ENCODE peak calls at places on chromosome 11, in ten cellular contexts. L is uterus; U is C1 segment of cervical spinal cord; R is sciatic nerve; O is stimulated activated CD4-positive, alpha-beta T cell treated with anti-CD3 and anti-CD28 coated beads, Interleukin-1b, Interleukin-23, amount 100 ng/mL, for 1 hour; D is Daoy; H is DMS153; J is GM23338; K is OCI-LY7; T is MV-4-11. X is an unnamed sample.

GRCh38 chr11:126115820-126116319 is 53.2 kb upstream of the CDON start:
- DNase-seq in T (no peak), J (peak), H (peak), U (no peak), O (no peak), L (peak), K (no peak), R (peak), D (peak), X (no peak)

GRCh38 chr11:113677648-113678047 is 28.5 kb downstream of the TMPRSS5 start:
- DNase-seq in L (no peak), R (no peak), T (no peak), D (no peak), K (no peak), U (no peak), J (no peak), O (no peak), H (no peak), X (no peak)

GRCh38 chr11:133382217-133382746 is 150.0 kb downstream of the OPCML start:
- DNase-seq in R (no peak), K (no peak), J (no peak), U (no peak), D (peak), L (no peak), H (no peak), T (no peak), O (no peak), X (no peak)

GRCh38 chr11:33195391-33196190 is 34.3 kb upstream of the CSTF3 start:
- DNase-seq in D (no peak), K (no peak), R (no peak), L (no peak), U (no peak), H (no peak), T (peak), O (no peak), J (no peak), X (no peak)

GRCh38 chr11:50169634-50170033 is 137.0 kb downstream of the OR4C45 start:
- DNase-seq in R (no peak), D (no peak), T (no peak), J (no peak), L (no peak), H (no peak), O (no peak), K (no peak), U (no peak), X (no peak)

GRCh38 chr11:11078344-11078743 is 220.5 kb upstream of the ZBED5 start:
- DNase-seq in O (no peak), J (peak), R (no peak), D (no peak), T (no peak), K (no peak), L (no peak), H (no peak), U (no peak), X (no peak)

GRCh38 chr11:71996517-71996916 is 2.2 kb upstream of the IL18BP start:
- DNase-seq in K (no peak), H (no peak), D (no peak), R (no peak), J (no peak), T (no peak), U (no peak), L (no peak), O (no peak), X (no peak)

GRCh38 chr11:131787119-131787518 is 416.7 kb downstream of the NTM start:
- DNase-seq in O (no peak), K (no peak), L (no peak), U (no peak), H (no peak), R (no peak), J (no peak), D (no peak), T (no peak), X (no peak)

GRCh38 chr11:34050967-34051348 is 573 bp upstream of the CAPRIN1 start:
- DNase-seq in H (no peak), K (no peak), L (no peak), J (no peak), D (no peak), U (no peak), T (no peak), O (no peak), R (no peak), X (no peak)

GRCh38 chr11:110092577-110093406 is at the start of gene ZC3H12C:
- DNase-seq in R (peak), O (no peak), U (peak), K (no peak), T (peak), J (peak), H (peak), L (peak), D (peak), X (peak)

GRCh38 chr11:6586434-6587359 is 16.7 kb downstream of the RRP8 start:
- DNase-seq in R (no peak), L (no peak), K (no peak), H (peak), J (no peak), O (no peak), T (no peak), U (no peak), D (no peak), X (no peak)

GRCh38 chr11:121249039-121249663 is 43.4 kb upstream of the SC5D start:
- DNase-seq in J (peak), T (peak), D (peak), L (no peak), K (peak), O (no peak), U (no peak), H (no peak), R (no peak), X (no peak)

GRCh38 chr11:15275141-15275540 is 160.4 kb downstream of the INSC start:
- DNase-seq in J (no peak), L (no peak), R (no peak), K (no peak), O (no peak), T (no peak), D (no peak), H (no peak), U (peak), X (no peak)

GRCh38 chr11:116199182-116199581 is 573.6 kb downstream of the BUD13 start:
- DNase-seq in H (peak), O (no peak), J (no peak), K (no peak), D (no peak), L (no peak), R (no peak), U (no peak), T (no peak), X (no peak)

GRCh38 chr11:71990721-71991120 is 8.0 kb upstream of the IL18BP start:
- DNase-seq in U (no peak), H (no peak), J (no peak), T (no peak), L (no peak), O (no peak), D (no peak), K (no peak), R (no peak), X (no peak)

GRCh38 chr11:28759311-28759710 is 651.1 kb downstream of the METTL15 start:
- DNase-seq in T (no peak), O (no peak), D (peak), U (no peak), R (no peak), K (no peak), H (no peak), J (peak), L (no peak), X (no peak)

GRCh38 chr11:77590194-77590591 is 440 bp downstream of the AQP11 start:
- DNase-seq in D (peak), K (no peak), L (peak), R (no peak), T (no peak), J (peak), O (no peak), U (peak), H (peak), X (no peak)

GRCh38 chr11:70088735-70089250 is 10.7 kb downstream of the ANO1 start:
- DNase-seq in T (no peak), J (no peak), H (no peak), O (no peak), L (no peak), R (no peak), U (no peak), D (no peak), K (no peak), X (no peak)

GRCh38 chr11:94144233-94144632 is 15.6 kb downstream of the PANX1 start:
- DNase-seq in J (no peak), O (no peak), K (no peak), H (no peak), T (no peak), R (no peak), D (no peak), U (no peak), L (no peak), X (no peak)

GRCh38 chr11:58625086-58625485 is 2.6 kb downstream of the CNTF start:
- DNase-seq in T (no peak), L (no peak), D (no peak), O (no peak), J (no peak), R (no peak), H (no peak), K (no peak), U (no peak), X (no peak)

GRCh38 chr11:19055016-19055415 is 5.5 kb downstream of the MRGPRX2 start:
- DNase-seq in T (no peak), U (no peak), L (no peak), J (no peak), D (peak), O (no peak), R (no peak), K (no peak), H (no peak), X (no peak)

GRCh38 chr11:102966011-102966410 is 10.5 kb upstream of the MMP13 start:
- DNase-seq in L (no peak), T (no peak), U (no peak), R (no peak), D (no peak), J (no peak), K (no peak), H (no peak), O (no peak), X (no peak)

GRCh38 chr11:17333799-17334586 is 17.6 kb upstream of the NCR3LG1 start:
- DNase-seq in D (no peak), L (no peak), J (no peak), H (no peak), O (no peak), T (peak), U (no peak), K (no peak), R (no peak), X (no peak)

GRCh38 chr11:120759046-120759445 is 247.5 kb downstream of the GRIK4 start:
- DNase-seq in R (no peak), J (peak), D (no peak), H (no peak), T (no peak), L (no peak), K (no peak), U (no peak), O (no peak), X (no peak)

GRCh38 chr11:7520981-7521487 is 7.2 kb downstream of the PPFIBP2 start:
- DNase-seq in L (no peak), K (peak), R (no peak), U (no peak), J (no peak), D (no peak), T (peak), O (no peak), H (no peak), X (no peak)

GRCh38 chr11:119745776-119746535 is 17.0 kb upstream of the NECTIN1 start:
- DNase-seq in R (no peak), K (no peak), O (no peak), D (no peak), H (no peak), L (no peak), J (no peak), T (no peak), U (no peak), X (no peak)

GRCh38 chr11:114399903-114400221 is 449 bp downstream of the C11orf71 start:
- DNase-seq in L (no peak), O (no peak), J (peak), K (peak), T (no peak), R (no peak), H (peak), D (no peak), U (peak), X (no peak)

GRCh38 chr11:35714882-35715612 is 52.5 kb downstream of the TRIM44 start:
- DNase-seq in T (no peak), D (no peak), O (no peak), K (no peak), U (peak), L (no peak), H (no peak), R (no peak), J (no peak), X (no peak)

GRCh38 chr11:2524446-2525165 is 79.8 kb downstream of the KCNQ1 start:
- DNase-seq in J (no peak), K (no peak), T (peak), U (no peak), D (peak), R (no peak), L (peak), O (no peak), H (no peak), X (peak)

GRCh38 chr11:96781082-96781481 is 391.3 kb downstream of the JRKL start:
- DNase-seq in L (no peak), T (no peak), J (no peak), D (no peak), H (no peak), R (no peak), O (no peak), U (no peak), K (no peak), X (no peak)

X was measured in mesothelial cell of epicardium.